ENCODE peak calls at places on chromosomes 12 and 14, in four cellular contexts. X, O, P and T are unnamed samples.

GRCh38 chr12:112638420-112638819 is 153.1 kb upstream of the RPH3A start:
- DNase-seq in X (no peak), O (no peak), P (no peak), T (no peak)

GRCh38 chr14:104499784-104500496 is 79.6 kb upstream of the C14orf180 start:
- DNase-seq in X (no peak), O (no peak), P (no peak), T (no peak)

GRCh38 chr12:132710422-132711168 is at the start of gene PGAM5:
- DNase-seq in X (peak), O (peak), P (peak), T (peak)

GRCh38 chr14:70052990-70053389 is 135.8 kb downstream of the SLC8A3 start:
- DNase-seq in X (no peak), O (peak), P (no peak), T (peak)

GRCh38 chr12:34390846-34391700 is 368.8 kb downstream of the ALG10 start:
- DNase-seq in X (no peak), O (no peak), P (no peak), T (no peak)

GRCh38 chr14:55451950-55452349 is 11.5 kb upstream of the TBPL2 start:
- DNase-seq in X (no peak), O (no peak), P (no peak), T (no peak)

GRCh38 chr12:27305673-27306504 is 26.7 kb upstream of the BMAL2 start:
- DNase-seq in X (no peak), O (peak), P (no peak), T (no peak)

GRCh38 chr12:82089369-82090121 is 268.6 kb downstream of the CCDC59 start:
- DNase-seq in X (no peak), O (no peak), P (no peak), T (no peak)

GRCh38 chr12:113720629-113721028 is 245.5 kb downstream of the RBM19 start:
- DNase-seq in X (no peak), O (peak), P (no peak), T (no peak)

GRCh38 chr14:93019970-93020369 is 95.8 kb downstream of the ITPK1 start:
- DNase-seq in X (no peak), O (peak), P (no peak), T (no peak)

GRCh38 chr12:62731378-62731710 is 203.6 kb downstream of the PPM1H start:
- DNase-seq in X (no peak), O (no peak), P (no peak), T (no peak)

GRCh38 chr12:66120477-66120876 is 10.1 kb downstream of the LLPH start:
- DNase-seq in X (no peak), O (no peak), P (no peak), T (no peak)

GRCh38 chr12:102322254-102322653 is 124.6 kb upstream of the PMCH start:
- DNase-seq in X (no peak), O (no peak), P (no peak), T (no peak)

GRCh38 chr14:91835197-91835919 is 32.0 kb downstream of the TC2N start:
- DNase-seq in X (no peak), O (no peak), P (no peak), T (no peak)

GRCh38 chr14:100690672-100691071 is 36.0 kb upstream of the DLK1 start:
- DNase-seq in X (no peak), O (no peak), P (no peak), T (no peak)

GRCh38 chr14:100687386-100687785 is 39.3 kb upstream of the DLK1 start:
- DNase-seq in X (no peak), O (no peak), P (no peak), T (no peak)

GRCh38 chr14:100686858-100687257 is 39.8 kb upstream of the DLK1 start:
- DNase-seq in X (no peak), O (no peak), P (no peak), T (no peak)

GRCh38 chr14:100688051-100688450 is 38.6 kb upstream of the DLK1 start:
- DNase-seq in X (no peak), O (no peak), P (no peak), T (no peak)

DNA sequence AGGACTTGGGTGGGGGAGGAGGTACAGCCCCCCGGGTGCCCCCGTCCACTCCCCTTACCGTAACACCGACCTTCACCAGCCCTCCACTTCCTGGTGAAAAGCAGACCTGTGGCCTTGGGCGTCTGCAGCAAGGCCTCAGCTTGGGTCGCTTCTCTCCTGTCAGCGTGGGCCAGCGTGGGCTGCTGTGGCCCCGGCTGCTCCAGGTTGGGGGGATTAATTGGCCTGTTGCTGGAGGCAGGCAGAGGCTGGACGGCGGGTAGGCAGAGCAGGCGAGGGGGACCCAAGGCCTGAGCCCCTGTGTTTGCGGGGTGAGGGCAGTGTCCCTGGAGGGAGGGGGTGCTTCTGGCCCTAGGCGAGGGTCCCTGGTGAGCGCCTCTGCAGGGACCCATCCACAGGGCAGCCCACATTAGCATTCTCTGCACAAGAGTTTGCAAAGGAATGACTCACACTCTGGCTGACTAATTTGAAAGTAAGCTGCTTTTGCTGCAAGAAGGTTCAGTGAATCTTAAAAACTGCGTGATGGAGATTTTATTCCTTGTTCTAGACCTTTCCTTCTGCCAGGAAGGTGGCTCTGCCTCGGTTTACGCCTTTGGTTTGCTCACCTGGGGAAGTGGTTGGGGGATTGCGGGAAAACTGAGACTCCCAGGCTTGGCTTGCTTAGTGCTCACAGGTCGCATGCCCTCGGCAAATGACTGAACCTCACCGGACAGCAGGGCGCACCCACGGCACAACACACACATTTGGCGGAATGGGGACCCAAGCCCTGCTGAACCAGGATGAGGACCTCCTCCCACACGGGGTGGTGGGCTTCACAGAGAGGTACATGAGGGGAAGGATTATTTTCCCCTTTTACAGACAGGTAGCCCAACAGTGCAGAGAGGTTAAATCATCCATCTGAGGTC is 37.8 kb upstream of the DLK1 start:
- DNase-seq in X (no peak), O (no peak), P (no peak), T (no peak)
- TF ChIP-seq CREM in X (no peak), O (no peak), P (no peak), T (no peak)

DNA sequence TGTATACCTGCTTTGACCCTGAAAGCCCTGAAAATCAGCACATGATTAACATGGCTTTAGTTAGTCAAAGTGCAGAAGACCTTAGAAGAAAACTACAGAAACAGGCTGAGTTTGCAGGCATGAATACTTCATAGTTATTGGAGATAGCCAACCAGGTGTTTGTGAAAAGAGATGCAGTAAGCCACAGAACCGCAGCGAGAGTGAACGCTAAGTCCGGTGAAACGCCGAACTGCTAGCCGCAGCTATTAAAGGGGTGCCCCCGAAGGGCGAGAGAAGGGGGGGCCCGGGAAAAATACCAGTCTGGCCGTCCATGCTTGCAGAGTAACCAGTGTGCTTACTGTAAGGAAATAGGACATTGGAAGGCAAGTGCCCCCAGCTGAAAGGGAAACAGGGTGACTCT is 784.0 kb upstream of the TMEM132C start:
- DNase-seq in X (no peak), O (no peak), P (no peak), T (no peak)
- TF ChIP-seq CTCF in X (no peak), O (no peak), P (no peak), T (no peak)

GRCh38 chr12:51368640-51369517 is 22.3 kb downstream of the GALNT6 start:
- DNase-seq in X (peak), O (no peak), P (peak), T (peak)
- TF ChIP-seq CREM in X (peak), O (no peak), P (no peak), T (no peak)

DNA sequence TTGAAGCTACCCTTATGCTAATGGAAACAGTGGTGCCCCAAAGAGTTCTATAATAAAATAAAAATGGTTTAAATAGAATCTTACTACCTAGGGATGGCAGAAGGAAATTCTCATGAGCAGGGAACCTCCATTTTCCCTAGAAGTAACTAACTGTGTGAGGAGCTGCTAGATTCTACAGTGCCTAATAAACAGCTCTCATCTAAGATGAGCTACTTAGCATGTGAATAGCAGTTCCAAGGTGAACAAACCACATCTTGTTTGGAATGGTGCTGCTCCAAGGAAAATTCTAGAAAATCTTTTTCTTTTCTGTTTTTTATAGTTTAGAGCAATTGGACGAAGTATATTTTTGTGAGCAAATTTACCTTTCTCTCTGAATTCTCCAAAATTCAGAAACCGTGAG is 1015.3 kb upstream of the NOVA1 start:
- DNase-seq in X (no peak), O (no peak), P (no peak), T (no peak)
- TF ChIP-seq CTCF in X (no peak), O (no peak), P (no peak), T (no peak)